ENCODE peak calls at places on chromosomes 12 and 14, in four cellular contexts. J, L, V and X are unnamed samples.

GRCh38 chr12:117570608-117571007 is 209.2 kb upstream of the NOS1 start:
- DNase-seq in J (no peak), L (no peak), V (no peak), X (no peak)

GRCh38 chr12:90514325-90514724 is 440.7 kb downstream of the CCER1 start:
- DNase-seq in J (no peak), L (no peak), V (no peak), X (no peak)

GRCh38 chr14:89851031-89851430 is 103.5 kb downstream of the EFCAB11 start:
- DNase-seq in J (no peak), L (no peak), V (no peak), X (no peak)

GRCh38 chr12:98939350-98939749 is 294.3 kb downstream of the APAF1 start:
- DNase-seq in J (peak), L (peak), V (peak), X (peak)

GRCh38 chr14:88802596-88802995 is 9.8 kb upstream of the EML5 start:
- DNase-seq in J (no peak), L (no peak), V (no peak), X (no peak)

GRCh38 chr12:106903241-106903950 is 52.3 kb upstream of the TMEM263 start:
- DNase-seq in J (peak), L (peak), V (peak), X (peak)

GRCh38 chr14:20836668-20837338 is 34.2 kb upstream of the RNASE1 start:
- DNase-seq in J (peak), L (peak), V (peak), X (peak)

GRCh38 chr14:92719890-92720323 is 28.5 kb downstream of the LGMN start:
- DNase-seq in J (no peak), L (peak), V (no peak), X (no peak)

GRCh38 chr14:87066221-87066817 is 926.7 kb downstream of the GALC start:
- DNase-seq in J (peak), L (no peak), V (no peak), X (no peak)

GRCh38 chr12:50174971-50175715 is 8.0 kb upstream of the CERS5 start:
- DNase-seq in J (peak), L (peak), V (peak), X (no peak)

GRCh38 chr14:106442857-106443256 is 916.5 kb downstream of the TMEM121 start:
- DNase-seq in J (no peak), L (no peak), V (peak), X (no peak)

GRCh38 chr14:23399136-23399535 is 8.9 kb downstream of the MYH6 start:
- DNase-seq in J (no peak), L (no peak), V (no peak), X (no peak)

GRCh38 chr14:65846469-65846868 is 433.9 kb downstream of the FUT8 start:
- DNase-seq in J (no peak), L (no peak), V (no peak), X (no peak)

GRCh38 chr12:11652351-11653040 is 3.0 kb downstream of the ETV6 start:
- DNase-seq in J (no peak), L (no peak), V (peak), X (no peak)

GRCh38 chr14:53927171-53927570 is 29.5 kb downstream of the BMP4 start:
- DNase-seq in J (peak), L (no peak), V (no peak), X (no peak)

GRCh38 chr12:85076688-85077430 is 40.7 kb downstream of the LRRIQ1 start:
- DNase-seq in J (peak), L (peak), V (peak), X (no peak)

GRCh38 chr12:91813701-91814100 is 331.9 kb downstream of the BTG1 start:
- DNase-seq in J (no peak), L (no peak), V (no peak), X (no peak)

GRCh38 chr12:46546634-46547273 is 174.2 kb upstream of the SLC38A2 start:
- DNase-seq in J (no peak), L (no peak), V (peak), X (no peak)

GRCh38 chr14:59225281-59225680 is 36.8 kb downstream of the DAAM1 start:
- DNase-seq in J (no peak), L (no peak), V (no peak), X (no peak)

GRCh38 chr14:30431552-30431951 is 127.4 kb upstream of the G2E3 start:
- DNase-seq in J (no peak), L (no peak), V (no peak), X (no peak)

GRCh38 chr14:23160924-23161522 is 22.4 kb downstream of the SLC7A8 start:
- DNase-seq in J (no peak), L (peak), V (peak), X (peak)

GRCh38 chr14:78448483-78449094 is 278.4 kb downstream of the NRXN3 start:
- DNase-seq in J (peak), L (peak), V (peak), X (peak)

GRCh38 chr12:26109343-26109841 is 15.4 kb downstream of the BHLHE41 start:
- DNase-seq in J (no peak), L (no peak), V (no peak), X (no peak)

GRCh38 chr14:61478971-61479473 is 157.6 kb downstream of the PRKCH start:
- DNase-seq in J (no peak), L (no peak), V (no peak), X (no peak)

GRCh38 chr14:26255213-26255612 is 342.6 kb downstream of the NOVA1 start:
- DNase-seq in J (no peak), L (peak), V (no peak), X (no peak)

GRCh38 chr12:32264995-32265394 is 134.4 kb upstream of the FGD4 start:
- DNase-seq in J (no peak), L (no peak), V (no peak), X (no peak)

DNA sequence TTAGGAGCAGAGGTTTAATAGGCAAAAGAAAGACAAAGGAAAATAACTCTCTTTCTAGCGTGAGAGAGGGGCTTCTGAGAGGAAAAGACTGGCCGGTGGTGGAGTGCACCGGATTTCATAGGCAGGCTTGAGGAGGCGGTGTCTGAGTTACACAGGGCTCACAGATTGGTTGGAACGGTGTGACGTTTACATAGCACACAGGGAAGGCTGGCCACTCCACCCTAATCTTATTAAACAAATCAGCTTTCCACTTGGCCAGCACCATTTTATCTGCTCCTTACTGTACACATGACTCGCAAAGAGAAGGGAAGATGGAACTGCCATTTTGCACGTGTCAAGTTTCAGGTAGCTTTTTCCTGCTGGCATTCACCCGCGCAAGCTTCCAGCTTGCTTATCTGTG is 587.7 kb downstream of the RPL10L start:
- DNase-seq in J (no peak), L (peak), V (no peak), X (no peak)
- TF ChIP-seq ESRRA in J (no peak), L (no peak), V (no peak), X (no peak)

GRCh38 chr14:73255693-73256225 is 18.5 kb downstream of the PAPLN start:
- DNase-seq in J (no peak), L (no peak), V (no peak), X (no peak)
- TF ChIP-seq HMGXB4 in J (no peak), L (no peak), V (no peak), X (no peak)

GRCh38 chr14:69493791-69494190 is 9.3 kb downstream of the PLEKHD1 start:
- DNase-seq in J (no peak), L (no peak), V (no peak), X (no peak)
- TF ChIP-seq ESRRA in J (no peak), L (no peak), V (no peak), X (no peak)

DNA sequence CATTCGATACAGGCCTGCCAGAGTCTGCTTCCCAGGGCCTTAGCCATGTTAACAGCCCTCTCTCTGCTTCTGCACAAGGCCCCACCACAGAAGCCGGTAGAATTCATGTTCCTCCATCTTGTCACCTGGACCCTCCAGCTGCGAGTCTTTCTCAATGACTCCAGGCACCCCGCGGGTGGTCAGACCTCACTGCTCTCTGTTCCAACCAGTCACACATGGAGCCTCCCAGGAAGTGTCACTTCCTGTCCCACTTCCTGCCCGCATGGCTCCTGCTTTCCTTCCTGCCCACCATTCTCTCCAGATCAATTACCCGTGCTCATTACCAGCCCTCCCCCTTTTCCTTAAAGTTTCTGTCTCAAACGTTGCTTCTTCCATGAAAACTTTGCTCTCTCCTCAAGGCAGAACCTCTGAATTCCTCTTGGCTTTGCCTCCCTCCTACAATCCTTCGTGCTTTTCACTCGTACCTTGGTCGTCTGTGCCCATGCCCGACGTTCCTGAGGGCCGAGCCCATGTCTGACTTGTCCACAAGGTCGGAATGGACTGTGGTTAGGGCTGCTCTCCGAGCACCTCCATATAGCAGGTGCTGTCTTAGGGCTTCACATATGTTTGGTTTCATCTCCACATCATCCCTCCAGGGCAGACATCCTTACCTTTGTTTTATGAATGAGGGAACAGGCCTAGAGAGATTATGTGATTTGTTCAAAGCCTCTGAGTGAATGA is 172.1 kb downstream of the TSPAN9 start:
- DNase-seq in J (no peak), L (no peak), V (no peak), X (no peak)
- TF ChIP-seq HMGXB4 in J (no peak), L (no peak), V (no peak), X (no peak)

GRCh38 chr12:54393743-54394142 is 9.2 kb upstream of the ZNF385A start:
- DNase-seq in J (no peak), L (no peak), V (no peak), X (no peak)
- TF ChIP-seq ESRRA in J (no peak), L (no peak), V (no peak), X (no peak)

GRCh38 chr12:58007875-58008274 is 66.5 kb downstream of the ATP23 start:
- DNase-seq in J (no peak), L (no peak), V (no peak), X (no peak)

GRCh38 chr12:58011676-58012075 is 70.3 kb downstream of the ATP23 start:
- DNase-seq in J (no peak), L (no peak), V (no peak), X (no peak)

GRCh38 chr12:58009355-58009754 is 68.0 kb downstream of the ATP23 start:
- DNase-seq in J (no peak), L (no peak), V (no peak), X (no peak)

GRCh38 chr12:58008658-58009057 is 67.3 kb downstream of the ATP23 start:
- DNase-seq in J (no peak), L (no peak), V (no peak), X (no peak)
- TF ChIP-seq HMGXB4 in J (no peak), L (no peak), V (no peak), X (no peak)

GRCh38 chr14:81618695-81619094 is 85.0 kb upstream of the SEL1L start:
- DNase-seq in J (no peak), L (no peak), V (no peak), X (no peak)
- TF ChIP-seq ESRRA in J (no peak), L (no peak), V (no peak), X (no peak)

DNA sequence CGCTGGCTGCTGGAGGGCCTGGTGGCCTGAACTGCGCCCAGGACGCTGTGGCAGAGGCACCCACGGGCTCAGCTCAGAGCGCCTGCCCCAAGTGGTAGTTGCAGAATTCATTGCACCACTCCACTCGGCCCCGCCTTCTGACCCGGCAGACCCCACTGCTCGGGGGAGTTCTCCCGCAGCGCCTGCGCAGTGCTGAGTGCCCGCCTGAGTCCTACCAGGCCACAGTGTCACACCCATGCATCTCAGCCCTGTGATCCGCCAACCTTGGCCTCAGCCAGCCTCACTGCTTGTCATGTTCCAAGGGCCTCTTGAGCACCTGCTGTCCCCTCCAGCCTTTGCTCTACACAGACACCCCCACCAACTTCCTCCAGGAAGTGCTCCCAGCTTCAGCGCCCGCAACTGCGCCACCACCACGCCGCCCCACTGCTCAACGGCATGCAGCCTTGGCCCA is 12.2 kb downstream of the DEGS2 start:
- DNase-seq in J (no peak), L (no peak), V (no peak), X (no peak)
- TF ChIP-seq HMGXB4 in J (no peak), L (no peak), V (no peak), X (no peak)

GRCh38 chr12:24904871-24905270 is 44.0 kb downstream of the BCAT1 start:
- DNase-seq in J (no peak), L (no peak), V (no peak), X (no peak)
- TF ChIP-seq ESRRA in J (no peak), L (no peak), V (no peak), X (no peak)